ENCODE peak calls at places on chromosome 18, in ten cellular contexts. One of them, this sample, is unnamed.

GRCh38 chr18:8433323-8433722 is 175.9 kb upstream of the RAB12 start:
- DNase-seq in right lobe of liver: no peak
- DNase-seq in CD8-positive, alpha-beta memory T cell: no peak
- DNase-seq in HCT116: no peak
- DNase-seq in left lobe of liver: peak; percentile 38
- DNase-seq in amniotic stem cell: no peak
- DNase-seq in stimulated activated naive CD8-positive, alpha-beta T cell treated with anti-CD3 and anti-CD28 coated beads, Interleukin-15, amount 100 ng/mL, for 72 hours: no peak
- DNase-seq in activated CD4-positive, alpha-beta T cell treated with anti-CD3 and anti-CD28 coated beads, Interleukin-2, amount 10 ng/mL, durations not matched to agents 7 days and 5 days: no peak
- DNase-seq in A172: no peak
- DNase-seq in memory B cell: no peak
- DNase-seq in this sample: no peak

GRCh38 chr18:13217466-13217961 is 1.0 kb upstream of the LDLRAD4 start:
- DNase-seq in memory B cell: peak; percentile 62
- DNase-seq in amniotic stem cell: no peak
- DNase-seq in stimulated activated naive CD8-positive, alpha-beta T cell treated with anti-CD3 and anti-CD28 coated beads, Interleukin-15, amount 100 ng/mL, for 72 hours: peak; percentile 76
- DNase-seq in A172: peak; percentile 40
- DNase-seq in activated CD4-positive, alpha-beta T cell treated with anti-CD3 and anti-CD28 coated beads, Interleukin-2, amount 10 ng/mL, durations not matched to agents 7 days and 5 days: peak; percentile 52
- DNase-seq in left lobe of liver: peak; percentile 74
- DNase-seq in HCT116: no peak
- DNase-seq in CD8-positive, alpha-beta memory T cell: peak; percentile 59
- DNase-seq in right lobe of liver: peak; percentile 76
- DNase-seq in this sample: peak; percentile 81

GRCh38 chr18:8615397-8616025 is 6.3 kb downstream of the RAB12 start:
- DNase-seq in memory B cell: no peak
- DNase-seq in left lobe of liver: no peak
- DNase-seq in CD8-positive, alpha-beta memory T cell: no peak
- DNase-seq in right lobe of liver: no peak
- DNase-seq in A172: peak; percentile 81
- DNase-seq in HCT116: no peak
- DNase-seq in activated CD4-positive, alpha-beta T cell treated with anti-CD3 and anti-CD28 coated beads, Interleukin-2, amount 10 ng/mL, durations not matched to agents 7 days and 5 days: no peak
- DNase-seq in amniotic stem cell: peak; percentile 69
- DNase-seq in stimulated activated naive CD8-positive, alpha-beta T cell treated with anti-CD3 and anti-CD28 coated beads, Interleukin-15, amount 100 ng/mL, for 72 hours: no peak
- DNase-seq in this sample: no peak

GRCh38 chr18:10003866-10004265 is 90.0 kb downstream of the VAPA start:
- DNase-seq in CD8-positive, alpha-beta memory T cell: no peak
- DNase-seq in memory B cell: no peak
- DNase-seq in right lobe of liver: no peak
- DNase-seq in stimulated activated naive CD8-positive, alpha-beta T cell treated with anti-CD3 and anti-CD28 coated beads, Interleukin-15, amount 100 ng/mL, for 72 hours: no peak
- DNase-seq in left lobe of liver: no peak
- DNase-seq in HCT116: no peak
- DNase-seq in amniotic stem cell: no peak
- DNase-seq in activated CD4-positive, alpha-beta T cell treated with anti-CD3 and anti-CD28 coated beads, Interleukin-2, amount 10 ng/mL, durations not matched to agents 7 days and 5 days: no peak
- DNase-seq in A172: no peak
- DNase-seq in this sample: no peak

GRCh38 chr18:57649536-57650495 is 28.2 kb upstream of the NARS1 start:
- DNase-seq in right lobe of liver: no peak
- DNase-seq in amniotic stem cell: no peak
- DNase-seq in left lobe of liver: no peak
- DNase-seq in stimulated activated naive CD8-positive, alpha-beta T cell treated with anti-CD3 and anti-CD28 coated beads, Interleukin-15, amount 100 ng/mL, for 72 hours: no peak
- DNase-seq in HCT116: no peak
- DNase-seq in memory B cell: no peak
- DNase-seq in A172: no peak
- DNase-seq in CD8-positive, alpha-beta memory T cell: no peak
- DNase-seq in activated CD4-positive, alpha-beta T cell treated with anti-CD3 and anti-CD28 coated beads, Interleukin-2, amount 10 ng/mL, durations not matched to agents 7 days and 5 days: no peak
- DNase-seq in this sample: no peak

GRCh38 chr18:63130176-63130575 is 189.4 kb downstream of the BCL2 start:
- DNase-seq in left lobe of liver: no peak
- DNase-seq in memory B cell: no peak
- DNase-seq in right lobe of liver: no peak
- DNase-seq in amniotic stem cell: no peak
- DNase-seq in A172: no peak
- DNase-seq in activated CD4-positive, alpha-beta T cell treated with anti-CD3 and anti-CD28 coated beads, Interleukin-2, amount 10 ng/mL, durations not matched to agents 7 days and 5 days: no peak
- DNase-seq in CD8-positive, alpha-beta memory T cell: no peak
- DNase-seq in stimulated activated naive CD8-positive, alpha-beta T cell treated with anti-CD3 and anti-CD28 coated beads, Interleukin-15, amount 100 ng/mL, for 72 hours: no peak
- DNase-seq in HCT116: no peak
- DNase-seq in this sample: no peak

GRCh38 chr18:78882585-78882984 is 97.0 kb upstream of the SALL3 start:
- DNase-seq in memory B cell: no peak
- DNase-seq in amniotic stem cell: no peak
- DNase-seq in left lobe of liver: no peak
- DNase-seq in HCT116: no peak
- DNase-seq in stimulated activated naive CD8-positive, alpha-beta T cell treated with anti-CD3 and anti-CD28 coated beads, Interleukin-15, amount 100 ng/mL, for 72 hours: no peak
- DNase-seq in activated CD4-positive, alpha-beta T cell treated with anti-CD3 and anti-CD28 coated beads, Interleukin-2, amount 10 ng/mL, durations not matched to agents 7 days and 5 days: no peak
- DNase-seq in CD8-positive, alpha-beta memory T cell: no peak
- DNase-seq in right lobe of liver: no peak
- DNase-seq in A172: no peak
- DNase-seq in this sample: no peak

GRCh38 chr18:30271716-30272115 is 770.8 kb downstream of the DSC3 start:
- DNase-seq in right lobe of liver: no peak
- DNase-seq in HCT116: no peak
- DNase-seq in A172: no peak
- DNase-seq in activated CD4-positive, alpha-beta T cell treated with anti-CD3 and anti-CD28 coated beads, Interleukin-2, amount 10 ng/mL, durations not matched to agents 7 days and 5 days: no peak
- DNase-seq in left lobe of liver: no peak
- DNase-seq in amniotic stem cell: no peak
- DNase-seq in stimulated activated naive CD8-positive, alpha-beta T cell treated with anti-CD3 and anti-CD28 coated beads, Interleukin-15, amount 100 ng/mL, for 72 hours: no peak
- DNase-seq in CD8-positive, alpha-beta memory T cell: no peak
- DNase-seq in memory B cell: no peak
- DNase-seq in this sample: no peak

GRCh38 chr18:3498705-3499451 is 48.9 kb downstream of the TGIF1 start:
- DNase-seq in right lobe of liver: peak; percentile 58
- DNase-seq in stimulated activated naive CD8-positive, alpha-beta T cell treated with anti-CD3 and anti-CD28 coated beads, Interleukin-15, amount 100 ng/mL, for 72 hours: peak; percentile 16
- DNase-seq in HCT116: no peak
- DNase-seq in left lobe of liver: no peak
- DNase-seq in amniotic stem cell: no peak
- DNase-seq in memory B cell: peak; percentile 26
- DNase-seq in CD8-positive, alpha-beta memory T cell: no peak
- DNase-seq in A172: no peak
- DNase-seq in activated CD4-positive, alpha-beta T cell treated with anti-CD3 and anti-CD28 coated beads, Interleukin-2, amount 10 ng/mL, durations not matched to agents 7 days and 5 days: no peak
- DNase-seq in this sample: peak; percentile 65

GRCh38 chr18:66676699-66677098 is 72.8 kb upstream of the CDH19 start:
- DNase-seq in right lobe of liver: no peak
- DNase-seq in A172: no peak
- DNase-seq in activated CD4-positive, alpha-beta T cell treated with anti-CD3 and anti-CD28 coated beads, Interleukin-2, amount 10 ng/mL, durations not matched to agents 7 days and 5 days: no peak
- DNase-seq in HCT116: no peak
- DNase-seq in left lobe of liver: no peak
- DNase-seq in amniotic stem cell: no peak
- DNase-seq in memory B cell: no peak
- DNase-seq in CD8-positive, alpha-beta memory T cell: no peak
- DNase-seq in stimulated activated naive CD8-positive, alpha-beta T cell treated with anti-CD3 and anti-CD28 coated beads, Interleukin-15, amount 100 ng/mL, for 72 hours: no peak
- DNase-seq in this sample: no peak